ENCODE peak calls at places on chromosomes 5 and 9, in six cellular contexts. P is GM06990, B is DND-41, N is fibroblast of pulmonary artery, S is bronchial epithelial cell, C is heart right ventricle. L is an unnamed sample.

GRCh38 chr5:77709993-77710392 is 66.1 kb downstream of the TBCA start:
- DNase-seq in B (no peak), C (no peak), P (no peak), S (no peak), N (no peak), L (no peak)

GRCh38 chr5:174919351-174919750 is 195.0 kb downstream of the MSX2 start:
- DNase-seq in B (no peak), N (no peak), C (no peak), S (no peak), P (no peak), L (no peak)

GRCh38 chr5:127549551-127549950 is 32.1 kb downstream of the PRRC1 start:
- DNase-seq in P (no peak), S (no peak), N (no peak), B (no peak), C (no peak), L (no peak)

GRCh38 chr9:17757816-17758215 is 178.9 kb downstream of the SH3GL2 start:
- DNase-seq in S (peak), B (no peak), C (no peak), P (no peak), N (no peak), L (no peak)

GRCh38 chr5:17398866-17399835 is 98.9 kb upstream of the TAF11L2 start:
- DNase-seq in B (no peak), C (no peak), S (no peak), N (no peak), P (no peak), L (no peak)

GRCh38 chr9:114291886-114292590 is 30.9 kb upstream of the ORM1 start:
- DNase-seq in P (no peak), N (no peak), C (no peak), B (no peak), S (no peak), L (no peak)

GRCh38 chr5:141716009-141716408 is 34.0 kb upstream of the ARAP3 start:
- DNase-seq in P (no peak), N (no peak), C (no peak), B (no peak), S (peak), L (no peak)

GRCh38 chr5:66877843-66878242 is 281.6 kb downstream of the MAST4 start:
- DNase-seq in P (no peak), C (no peak), N (peak), B (no peak), S (peak), L (no peak)

GRCh38 chr5:1929108-1929991 is 46.6 kb upstream of the IRX4 start:
- DNase-seq in B (no peak), P (no peak), C (no peak), N (no peak), S (no peak), L (no peak)

GRCh38 chr9:74006935-74007334 is 490.2 kb upstream of the RORB start:
- DNase-seq in S (peak), C (no peak), N (peak), B (no peak), P (no peak), L (no peak)

GRCh38 chr5:139669681-139670368 is 21.7 kb downstream of the CXXC5 start:
- DNase-seq in P (no peak), C (peak), N (no peak), B (peak), S (no peak), L (peak)

GRCh38 chr9:79798450-79798849 is 226.7 kb downstream of the TLE4 start:
- DNase-seq in N (no peak), B (no peak), S (peak), P (no peak), C (no peak), L (no peak)

GRCh38 chr9:6845881-6846280 is 88.1 kb downstream of the KDM4C start:
- DNase-seq in N (peak), C (no peak), P (no peak), S (no peak), B (no peak), L (peak)

GRCh38 chr9:124879226-124879625 is 17.3 kb downstream of the ARPC5L start:
- DNase-seq in B (no peak), P (no peak), S (no peak), N (no peak), C (no peak), L (no peak)

GRCh38 chr9:124875501-124875900 is 13.6 kb downstream of the ARPC5L start:
- DNase-seq in N (no peak), C (no peak), B (no peak), P (no peak), S (no peak), L (no peak)

GRCh38 chr9:124880501-124880900 is 18.6 kb downstream of the ARPC5L start:
- DNase-seq in C (no peak), S (no peak), P (no peak), B (no peak), N (no peak), L (no peak)

GRCh38 chr9:124878518-124878917 is 16.6 kb downstream of the ARPC5L start:
- DNase-seq in P (no peak), N (no peak), B (no peak), S (no peak), C (no peak), L (no peak)

DNA sequence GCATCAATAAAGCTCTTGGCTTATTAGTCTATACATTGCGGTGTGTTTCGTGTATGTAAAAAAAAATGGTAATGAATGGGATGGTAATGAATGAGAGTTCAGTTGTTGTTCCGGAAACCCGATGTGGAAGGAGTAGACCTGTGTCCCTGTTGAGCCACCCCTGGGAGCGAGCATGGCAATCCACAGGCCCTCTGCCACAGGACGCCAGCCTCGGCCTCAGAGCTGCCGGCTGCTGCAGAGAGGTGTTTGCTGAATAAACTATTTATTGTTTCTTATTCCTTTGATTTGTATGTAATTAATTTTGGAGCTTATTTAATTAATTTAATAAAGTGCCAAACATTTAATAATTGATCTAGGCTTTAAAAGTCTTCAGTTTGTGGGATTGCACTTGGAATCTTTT is 15.5 kb downstream of the ARPC5L start:
- DNase-seq in S (no peak), N (no peak), P (no peak), C (no peak), B (no peak), L (no peak)
- TF ChIP-seq CTCF in S (no peak), N (no peak), P (no peak), C (no peak), B (no peak), L (no peak)

GRCh38 chr9:92974696-92975451 is 27.6 kb downstream of the FGD3 start:
- DNase-seq in N (no peak), S (no peak), C (no peak), P (no peak), B (no peak), L (no peak)

GRCh38 chr9:92976436-92976835 is 29.1 kb downstream of the FGD3 start:
- DNase-seq in B (no peak), C (no peak), N (no peak), P (no peak), S (no peak), L (no peak)

GRCh38 chr9:92973700-92974099 is 26.4 kb downstream of the FGD3 start:
- DNase-seq in B (no peak), S (no peak), P (no peak), C (no peak), N (no peak), L (no peak)

GRCh38 chr9:92974161-92974661 is 26.9 kb downstream of the FGD3 start:
- DNase-seq in P (no peak), N (no peak), S (no peak), B (no peak), C (no peak), L (no peak)

GRCh38 chr9:92975452-92975770 is 28.1 kb downstream of the FGD3 start:
- DNase-seq in S (no peak), B (no peak), N (no peak), C (no peak), P (no peak), L (no peak)
- TF ChIP-seq CTCF in S (no peak), B (no peak), N (no peak), C (no peak), P (no peak), L (no peak)

DNA sequence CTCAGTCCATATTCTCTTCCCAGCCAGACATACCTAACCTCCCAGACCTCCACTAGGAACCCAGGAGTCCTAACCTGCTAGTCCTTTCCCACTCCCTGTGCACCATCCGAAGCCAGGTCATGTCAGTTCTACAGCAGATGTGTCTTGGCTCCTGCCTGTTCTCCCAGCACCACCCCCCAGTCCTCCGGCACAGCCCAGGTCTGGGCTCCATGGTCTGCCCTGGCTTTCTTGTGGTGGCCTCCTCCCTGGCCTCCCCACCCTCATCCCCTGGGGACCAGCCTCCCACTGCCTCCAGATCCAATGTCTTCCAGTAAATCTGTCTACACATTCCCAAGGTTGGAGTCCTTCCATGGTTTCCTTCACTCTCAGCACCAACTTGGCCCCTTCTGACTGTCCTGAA is 20.0 kb downstream of the KCNIP1 start:
- DNase-seq in P (no peak), S (no peak), N (no peak), C (no peak), B (no peak), L (no peak)
- TF ChIP-seq CTCF in P (no peak), S (no peak), N (no peak), C (no peak), B (no peak), L (no peak)

DNA sequence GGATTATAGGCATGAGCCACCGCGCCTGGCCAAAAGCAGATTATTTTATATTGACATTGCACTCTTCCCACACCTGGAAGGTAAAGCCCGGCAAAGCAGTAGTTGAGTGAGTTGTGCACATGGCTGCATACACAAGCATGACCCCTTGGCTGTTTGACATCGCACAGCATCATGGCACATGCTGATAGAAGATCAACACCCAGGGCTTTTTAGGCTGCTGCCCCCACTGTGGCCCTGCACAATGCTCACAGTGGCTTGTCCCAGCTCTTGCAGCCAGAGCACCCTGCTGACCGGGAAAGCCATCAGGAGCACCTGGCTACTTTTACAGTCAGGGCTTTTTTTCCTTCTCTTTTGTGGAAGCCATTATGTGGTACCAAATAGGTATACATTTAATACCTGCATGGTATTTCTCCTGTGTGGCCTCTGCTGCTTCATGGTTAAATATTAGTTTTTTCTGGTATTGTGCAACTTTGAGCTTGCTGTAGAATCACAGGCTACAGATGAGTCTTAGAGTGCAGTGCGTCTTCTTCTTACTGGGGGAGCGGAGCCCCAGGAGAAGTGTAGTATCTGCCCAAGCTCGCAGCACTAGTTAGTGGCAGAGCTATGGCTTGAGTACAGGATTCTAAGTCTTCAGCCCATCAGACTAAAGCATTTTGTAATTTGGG is 264.5 kb downstream of the AOPEP start:
- DNase-seq in N (no peak), C (no peak), B (no peak), S (no peak), P (no peak), L (no peak)
- TF ChIP-seq CTCF in N (no peak), C (no peak), B (no peak), S (no peak), P (no peak), L (no peak)

DNA sequence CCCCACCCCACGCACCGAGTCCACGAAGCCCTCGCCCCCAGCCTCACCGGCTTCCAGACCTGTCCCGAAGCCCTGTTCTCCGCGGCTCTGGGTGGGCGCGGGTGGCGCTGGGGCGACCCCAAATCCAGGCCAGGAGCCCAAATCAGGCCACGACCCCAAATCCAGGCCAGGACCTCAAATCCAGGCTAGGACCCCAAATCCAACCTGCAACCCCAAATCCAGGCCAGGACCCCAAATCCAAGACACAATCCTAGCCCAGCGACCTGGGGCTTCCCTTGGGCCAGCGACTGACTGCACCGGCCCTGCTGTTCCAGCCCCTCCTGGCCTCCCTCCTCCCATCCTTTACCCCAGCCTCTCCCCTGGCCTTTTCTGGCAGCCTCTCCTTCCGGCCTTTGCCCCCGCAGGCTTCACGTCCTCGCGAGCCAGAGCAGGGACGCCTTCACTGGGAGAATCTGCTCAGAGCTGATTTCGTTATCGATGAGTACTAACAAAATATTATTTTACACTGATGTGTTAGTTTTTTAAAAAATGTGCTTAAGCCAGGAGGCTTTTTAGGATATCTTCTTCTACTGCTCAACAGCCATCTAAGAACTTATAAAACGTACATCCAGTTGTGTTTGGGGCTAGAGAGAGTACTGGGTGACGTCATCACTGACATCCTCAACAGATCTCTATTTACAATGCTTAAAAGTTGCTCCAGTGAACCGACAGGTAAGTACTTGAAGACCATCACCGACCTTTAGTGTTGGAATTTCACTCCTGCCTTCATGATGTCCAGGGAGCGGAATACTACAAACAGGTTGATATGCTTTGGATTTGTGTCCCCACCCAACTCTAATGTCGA is 34.7 kb downstream of the TRIP13 start:
- DNase-seq in P (no peak), C (no peak), N (no peak), S (no peak), B (no peak), L (no peak)
- TF ChIP-seq CTCF in P (no peak), C (no peak), N (peak), S (no peak), B (no peak), L (no peak)

DNA sequence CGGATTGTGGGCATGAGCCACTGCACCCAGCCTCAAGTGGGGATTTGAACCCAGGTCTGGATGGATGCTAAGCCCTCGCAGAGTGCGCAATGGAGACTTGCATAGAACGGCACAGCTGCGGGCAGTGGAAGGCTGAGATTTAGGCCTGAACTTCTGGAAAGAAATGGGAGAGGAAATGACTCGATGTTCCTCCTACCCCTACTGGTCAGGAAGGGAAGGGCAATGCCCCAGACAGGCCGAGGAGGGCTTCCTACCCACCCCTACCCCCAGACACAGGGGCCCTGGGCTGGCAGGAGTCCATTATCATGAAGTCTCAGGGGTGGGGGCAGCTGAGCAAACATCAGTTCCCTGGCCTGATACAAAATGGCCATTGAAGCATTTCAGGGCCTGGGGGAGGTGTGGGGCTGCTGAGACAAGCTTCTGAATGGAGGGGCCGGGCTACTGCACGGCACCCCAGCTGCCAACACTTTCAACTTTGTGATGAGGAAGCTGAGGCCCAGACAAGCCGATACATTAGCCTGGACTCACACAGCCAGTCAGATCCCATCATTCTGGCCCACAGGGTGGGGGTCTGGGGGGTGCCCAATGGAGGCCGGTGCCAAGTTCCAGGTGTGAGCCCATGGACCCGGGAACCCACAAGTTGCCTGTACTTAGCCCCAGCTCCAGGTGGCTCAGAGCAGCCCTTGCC is 13.5 kb upstream of the WDR38 start:
- DNase-seq in S (no peak), P (no peak), B (no peak), C (no peak), N (peak), L (peak)
- TF ChIP-seq CTCF in S (peak), P (peak), B (peak), C (peak), N (peak), L (peak)

GRCh38 chr9:133000842-133001241 is 22.3 kb downstream of the GFI1B start:
- DNase-seq in C (no peak), N (no peak), B (no peak), P (no peak), S (no peak), L (no peak)
- TF ChIP-seq CTCF in C (no peak), N (no peak), B (no peak), P (no peak), S (no peak), L (no peak)

GRCh38 chr5:178730940-178731265 is 444 bp upstream of the ZNF354A start:
- DNase-seq in S (no peak), N (no peak), B (no peak), C (no peak), P (no peak), L (no peak)
- TF ChIP-seq CTCF in S (no peak), N (no peak), B (no peak), C (no peak), P (no peak), L (no peak)

GRCh38 chr5:137728048-137728447 is 7.8 kb downstream of the KLHL3 start:
- DNase-seq in N (no peak), S (no peak), P (no peak), C (no peak), B (no peak), L (no peak)
- TF ChIP-seq CTCF in N (no peak), S (no peak), P (no peak), C (peak), B (no peak), L (no peak)

GRCh38 chr5:80466669-80467485 is 21.0 kb upstream of the FAM151B start:
- DNase-seq in N (peak), P (no peak), S (peak), B (no peak), C (no peak), L (no peak)
- TF ChIP-seq CTCF in N (no peak), P (no peak), S (no peak), B (no peak), C (no peak), L (no peak)

L was measured in nephron progenitor cell.